ENCODE peak calls at places on chromosomes 3 and 15, in four cellular contexts. I, A, G and E are unnamed samples.

GRCh38 chr3:125140011-125140813 is 72.3 kb downstream of the SLC12A8 start:
- DNase-seq in A (peak; percentile 85), I (no peak), G (peak; percentile 80), E (no peak)

GRCh38 chr15:79779739-79780138 is 117.1 kb downstream of the MTHFS start:
- DNase-seq in G (no peak), I (no peak), A (no peak), E (no peak)

GRCh38 chr3:156976933-156977332 is 150.8 kb downstream of the LEKR1 start:
- DNase-seq in A (no peak), G (no peak), I (no peak), E (no peak)

GRCh38 chr15:41838400-41838897 is at the start of gene PLA2G4B:
- DNase-seq in G (no peak), I (no peak), A (no peak), E (no peak)

GRCh38 chr3:184560992-184561328 is 625 bp upstream of the EPHB3 start:
- DNase-seq in G (peak; percentile 58), A (no peak), I (no peak), E (no peak)

GRCh38 chr3:111610189-111610588 is 15.0 kb upstream of the ZBED2 start:
- DNase-seq in G (no peak), A (no peak), I (no peak), E (no peak)

GRCh38 chr15:95990833-95991232 is 339.7 kb upstream of the NR2F2 start:
- DNase-seq in I (no peak), A (no peak), G (no peak), E (no peak)

GRCh38 chr3:152328841-152329240 is 60.1 kb downstream of the MBNL1 start:
- DNase-seq in I (no peak), A (peak; percentile 89), G (peak; percentile 65), E (no peak)

GRCh38 chr3:61682671-61683408 is 121.5 kb downstream of the PTPRG start:
- DNase-seq in G (peak; percentile 68), A (peak; percentile 37), I (no peak), E (peak; percentile 25)

GRCh38 chr3:61009025-61009424 is 242.2 kb downstream of the FHIT start:
- DNase-seq in G (no peak), I (no peak), A (no peak), E (no peak)

GRCh38 chr3:33146791-33147445 is 33.1 kb downstream of the CRTAP start:
- DNase-seq in A (peak; percentile 22), I (peak; percentile 11), G (no peak), E (peak; percentile 79)

GRCh38 chr3:70049761-70050160 is 50.2 kb downstream of the SAMMSON start:
- DNase-seq in G (no peak), A (no peak), I (no peak), E (no peak)

GRCh38 chr3:21747376-21747775 is 3.6 kb downstream of the ZNF385D start:
- DNase-seq in I (no peak), G (no peak), A (no peak), E (no peak)

GRCh38 chr15:85557385-85557784 is 177.0 kb downstream of the AKAP13 start:
- DNase-seq in G (no peak), I (no peak), A (no peak), E (no peak)

GRCh38 chr15:68054658-68055223 is 626 bp downstream of the PIAS1 start:
- DNase-seq in G (peak; percentile 40), A (peak; percentile 73), I (no peak), E (peak; percentile 15)